ENCODE peak calls at places on chromosome 16, in nine cellular contexts. F, L, H, N, R, I, Q, D and P are unnamed samples.

GRCh38 chr16:88088161-88088581 is 136.9 kb downstream of the BANP start:
- DNase-seq in R (no peak), L (peak; percentile 22), N (no peak), D (no peak), H (no peak), Q (no peak), I (no peak), F (no peak), P (no peak)

GRCh38 chr16:56691885-56692284 is 9.6 kb downstream of the MT1X start:
- DNase-seq in F (no peak), N (no peak), R (no peak), D (no peak), H (no peak), L (no peak), Q (no peak), I (peak; percentile 55), P (peak; percentile 26)

GRCh38 chr16:58062821-58063220 is 37.3 kb downstream of the MMP15 start:
- DNase-seq in Q (no peak), F (no peak), N (no peak), I (no peak), H (no peak), R (no peak), L (no peak), D (no peak), P (no peak)

GRCh38 chr16:47627056-47627455 is 165.9 kb downstream of the PHKB start:
- DNase-seq in I (no peak), N (no peak), D (no peak), R (no peak), L (no peak), Q (no peak), F (no peak), H (no peak), P (no peak)

GRCh38 chr16:74563828-74564263 is 43.1 kb downstream of the GLG1 start:
- DNase-seq in I (no peak), N (no peak), F (no peak), Q (peak; percentile 4), R (no peak), H (peak; percentile 57), D (no peak), L (no peak), P (peak; percentile 65)

GRCh38 chr16:11168386-11169065 is 87.5 kb downstream of the SOCS1 start:
- DNase-seq in H (no peak), F (no peak), N (no peak), Q (no peak), I (no peak), D (no peak), L (no peak), R (no peak), P (no peak)

GRCh38 chr16:19664166-19664565 is 53.9 kb downstream of the KNOP1 start:
- DNase-seq in I (no peak), D (no peak), H (no peak), F (no peak), Q (no peak), N (no peak), L (no peak), R (no peak), P (no peak)

GRCh38 chr16:88843256-88843655 is 13.5 kb downstream of the GALNS start:
- DNase-seq in D (no peak), N (no peak), F (no peak), I (no peak), R (no peak), H (no peak), L (no peak), Q (no peak), P (no peak)

GRCh38 chr16:11064846-11065245 is 120.5 kb downstream of the CLEC16A start:
- DNase-seq in N (no peak), D (no peak), F (no peak), H (no peak), L (no peak), Q (no peak), R (no peak), I (no peak), P (no peak)

GRCh38 chr16:27748868-27749546 is 199.1 kb downstream of the KATNIP start:
- DNase-seq in F (peak; percentile 42), L (peak; percentile 43), R (no peak), Q (no peak), D (peak; percentile 72), H (peak; percentile 59), I (no peak), N (no peak), P (peak; percentile 95)

GRCh38 chr16:3087836-3088235 is 11.3 kb downstream of the ZSCAN10 start:
- DNase-seq in H (no peak), N (peak; percentile 80), R (no peak), F (no peak), D (no peak), Q (no peak), I (no peak), L (no peak), P (no peak)

GRCh38 chr16:3088450-3088849 is 10.6 kb downstream of the ZSCAN10 start:
- DNase-seq in I (no peak), Q (no peak), D (no peak), H (no peak), R (no peak), L (no peak), F (no peak), N (peak; percentile 31), P (no peak)

GRCh38 chr16:3085868-3086595 is 13.1 kb downstream of the ZSCAN10 start:
- DNase-seq in Q (no peak), L (no peak), R (no peak), N (peak; percentile 20), H (no peak), I (no peak), D (no peak), F (no peak), P (no peak)

GRCh38 chr16:3086596-3087242 is 12.4 kb downstream of the ZSCAN10 start:
- DNase-seq in F (no peak), R (no peak), N (no peak), Q (no peak), I (no peak), H (no peak), L (no peak), D (peak; percentile 13), P (no peak)

DNA sequence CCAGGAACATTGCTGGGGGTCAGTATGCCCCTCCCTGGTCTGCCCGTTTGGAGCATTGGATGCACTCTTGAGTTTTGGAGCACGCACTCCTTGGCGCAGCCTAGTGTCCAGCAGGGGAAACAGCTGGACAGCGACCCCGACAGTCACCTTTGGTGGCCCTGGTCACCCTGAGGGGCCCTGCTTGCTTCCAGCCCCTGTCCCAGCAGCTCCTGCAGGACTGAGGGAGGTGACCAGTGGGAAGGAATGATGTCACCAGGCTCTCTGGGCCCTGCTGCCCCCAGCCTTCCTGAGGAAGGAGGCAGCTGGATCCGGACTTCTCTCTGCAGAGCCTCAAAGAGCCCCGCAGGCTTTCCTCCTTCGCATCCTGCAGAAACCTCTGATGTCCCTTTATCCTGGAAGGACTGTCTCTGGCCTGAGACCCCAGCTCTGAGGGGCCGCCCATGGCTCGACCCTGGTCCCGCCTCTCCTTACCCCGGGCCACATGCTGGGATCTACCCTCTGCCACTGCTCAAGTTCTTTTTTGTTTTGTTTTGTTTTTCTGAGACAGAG is 11.8 kb downstream of the ZSCAN10 start:
- DNase-seq in Q (no peak), H (no peak), L (no peak), R (no peak), D (peak; percentile 51), F (no peak), I (no peak), N (peak; percentile 86), P (no peak)
- TF ChIP-seq CTCF in Q (no peak), H (peak; percentile 41), L (no peak), R (no peak), D (peak; percentile 32), F (no peak), I (no peak), N (no peak), P (peak; percentile 39)

GRCh38 chr16:30615358-30616076 is 5.3 kb upstream of the ZNF689 start:
- DNase-seq in Q (no peak), N (peak; percentile 87), R (peak; percentile 71), F (peak; percentile 81), L (peak; percentile 28), H (peak; percentile 15), D (peak; percentile 69), I (peak; percentile 57), P (no peak)
- TF ChIP-seq CTCF in Q (peak; percentile 25), N (no peak), R (peak; percentile 59), F (peak; percentile 93), L (no peak), H (peak; percentile 79), D (peak; percentile 79), I (no peak), P (peak; percentile 78)

GRCh38 chr16:23013484-23013883 is 135.8 kb downstream of the USP31 start:
- DNase-seq in I (no peak), D (no peak), N (no peak), H (peak; percentile 6), F (peak; percentile 40), R (no peak), L (no peak), Q (no peak), P (no peak)
- TF ChIP-seq CTCF in I (no peak), D (no peak), N (no peak), H (peak; percentile 5), F (peak; percentile 42), R (peak; percentile 25), L (no peak), Q (no peak), P (peak; percentile 51)

GRCh38 chr16:28876016-28876659 is 2.1 kb upstream of the ATP2A1 start:
- DNase-seq in H (no peak), D (no peak), N (peak; percentile 73), L (no peak), I (no peak), F (no peak), R (no peak), Q (no peak), P (no peak)

GRCh38 chr16:28874406-28874805 is 3.9 kb upstream of the ATP2A1 start:
- DNase-seq in H (no peak), L (no peak), D (no peak), N (peak; percentile 58), I (no peak), F (no peak), Q (no peak), R (no peak), P (no peak)

GRCh38 chr16:28876973-28877641 is 1.2 kb upstream of the ATP2A1 start:
- DNase-seq in L (no peak), I (no peak), H (no peak), N (peak; percentile 51), R (no peak), Q (no peak), D (no peak), F (no peak), P (no peak)

GRCh38 chr16:28873543-28874201 is 4.6 kb upstream of the ATP2A1 start:
- DNase-seq in F (peak; percentile 43), I (no peak), D (peak; percentile 82), N (peak; percentile 85), H (no peak), R (peak; percentile 84), L (no peak), Q (no peak), P (no peak)

DNA sequence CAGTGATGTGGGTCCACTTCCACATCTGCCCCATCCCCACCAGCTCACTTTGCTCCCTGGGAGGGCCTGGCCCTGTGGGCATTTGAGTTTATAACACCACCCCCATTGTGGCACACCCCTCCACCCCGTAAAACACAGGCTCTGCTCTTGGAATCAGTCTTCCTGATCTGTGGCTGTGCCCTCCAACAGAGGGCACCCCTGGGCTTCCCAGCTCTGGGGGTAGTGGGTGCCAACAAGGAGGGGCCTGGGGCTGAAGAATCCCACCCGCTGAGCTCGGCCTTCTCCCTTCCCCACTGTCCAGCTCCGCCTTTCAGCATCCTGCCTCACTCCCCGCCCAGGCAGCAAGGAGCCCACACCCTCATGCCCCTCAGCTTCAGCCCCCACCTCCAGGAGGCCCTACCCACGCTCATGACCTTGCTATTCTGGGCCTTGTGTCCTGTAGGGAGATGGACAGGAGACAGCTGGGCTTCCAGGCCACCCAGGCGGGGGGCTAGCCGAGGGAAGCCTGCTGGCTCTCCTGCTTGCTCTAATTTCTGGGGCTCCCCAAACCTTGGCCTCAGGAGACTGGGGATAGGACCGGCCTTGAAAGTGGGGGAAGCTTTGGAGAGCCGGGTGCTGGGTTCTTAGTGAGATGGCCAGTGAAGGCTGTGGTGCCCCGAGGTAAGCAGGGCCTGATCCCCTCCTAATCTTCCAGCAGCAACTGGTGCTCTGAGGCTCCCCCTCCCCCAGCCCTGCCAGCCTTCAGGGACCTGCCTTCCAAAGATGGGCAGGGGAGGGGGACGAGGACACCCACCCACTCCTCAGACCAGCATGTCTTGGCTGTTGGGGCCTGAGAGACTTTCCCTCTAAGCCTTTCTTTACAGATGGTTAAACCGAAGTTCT is 2.9 kb upstream of the ATP2A1 start:
- DNase-seq in D (no peak), N (peak; percentile 65), I (no peak), L (no peak), H (no peak), F (no peak), R (no peak), Q (no peak), P (no peak)
- TF ChIP-seq CTCF in D (no peak), N (no peak), I (no peak), L (no peak), H (peak; percentile 22), F (no peak), R (peak; percentile 13), Q (no peak), P (no peak)